ENCODE peak calls at places on chromosomes 6 and 20, in five cellular contexts. S, H, E, L and U are unnamed samples.

GRCh38 chr20:44616604-44616964 is 34.2 kb downstream of the PKIG start:
- DNase-seq in S (no peak), H (no peak), E (peak), L (no peak), U (peak)

GRCh38 chr6:54835176-54835575 is 11.4 kb upstream of the FAM83B start:
- DNase-seq in S (no peak), H (no peak), E (no peak), L (no peak), U (no peak)

GRCh38 chr20:31731321-31731717 is 7.8 kb upstream of the TPX2 start:
- DNase-seq in S (no peak), H (no peak), E (no peak), L (no peak), U (no peak)

GRCh38 chr20:2559641-2560040 is 23.3 kb downstream of the TMC2 start:
- DNase-seq in S (no peak), H (no peak), E (no peak), L (no peak), U (no peak)

GRCh38 chr20:64103871-64104666 is 3.3 kb downstream of the NPBWR2 start:
- DNase-seq in S (no peak), H (no peak), E (peak), L (no peak), U (peak)

GRCh38 chr20:17226410-17227198 is at the start of gene PCSK2:
- DNase-seq in S (peak), H (no peak), E (peak), L (no peak), U (peak)

GRCh38 chr6:7042056-7042653 is 65.6 kb upstream of the RREB1 start:
- DNase-seq in S (no peak), H (no peak), E (peak), L (no peak), U (peak)

GRCh38 chr20:19026121-19026878 is 186.1 kb upstream of the SLC24A3 start:
- DNase-seq in S (no peak), H (peak), E (peak), L (no peak), U (no peak)

GRCh38 chr20:63381781-63382431 is 20.8 kb upstream of the CHRNA4 start:
- DNase-seq in S (peak), H (no peak), E (no peak), L (peak), U (no peak)

GRCh38 chr6:15366879-15367278 is 121.0 kb downstream of the JARID2 start:
- DNase-seq in S (no peak), H (no peak), E (no peak), L (no peak), U (no peak)

GRCh38 chr6:110102411-110102810 is 77.1 kb downstream of the WASF1 start:
- DNase-seq in S (no peak), H (no peak), E (no peak), L (no peak), U (no peak)

GRCh38 chr20:32779500-32780215 is 17.5 kb downstream of the DNMT3B start:
- DNase-seq in S (peak), H (no peak), E (no peak), L (no peak), U (no peak)

GRCh38 chr20:47440857-47441773 is 60.6 kb upstream of the NCOA3 start:
- DNase-seq in S (no peak), H (no peak), E (no peak), L (no peak), U (no peak)

GRCh38 chr6:134046054-134046453 is 6.4 kb downstream of the SLC2A12 start:
- DNase-seq in S (no peak), H (no peak), E (no peak), L (no peak), U (no peak)

GRCh38 chr6:170374571-170375444 is 68.2 kb downstream of the FAM120B start:
- DNase-seq in S (no peak), H (no peak), E (no peak), L (no peak), U (no peak)

GRCh38 chr6:13454286-13455221 is 32.8 kb downstream of the GFOD1 start:
- DNase-seq in S (no peak), H (peak), E (peak), L (peak), U (peak)

GRCh38 chr6:169188051-169188863 is 65.4 kb downstream of the THBS2 start:
- DNase-seq in S (no peak), H (peak), E (no peak), L (no peak), U (no peak)

GRCh38 chr20:37189617-37190016 is 10.3 kb upstream of the MROH8 start:
- DNase-seq in S (no peak), H (no peak), E (no peak), L (no peak), U (no peak)

GRCh38 chr20:11891827-11892521 is 25.7 kb upstream of the BTBD3 start:
- DNase-seq in S (peak), H (no peak), E (peak), L (no peak), U (peak)

GRCh38 chr6:29964904-29965872 is 22.9 kb downstream of the HLA-A start:
- DNase-seq in S (no peak), H (no peak), E (peak), L (no peak), U (peak)

GRCh38 chr6:12343440-12344162 is 53.4 kb downstream of the EDN1 start:
- DNase-seq in S (no peak), H (no peak), E (no peak), L (no peak), U (no peak)

GRCh38 chr6:169234634-169235033 is 19.0 kb downstream of the THBS2 start:
- DNase-seq in S (no peak), H (no peak), E (no peak), L (no peak), U (no peak)

GRCh38 chr6:132147530-132148011 is 196.4 kb upstream of the CCN2 start:
- DNase-seq in S (no peak), H (no peak), E (no peak), L (no peak), U (peak)

GRCh38 chr20:55684578-55684977 is 320.7 kb downstream of the CBLN4 start:
- DNase-seq in S (no peak), H (no peak), E (no peak), L (no peak), U (no peak)

GRCh38 chr20:21435576-21435975 is 38.2 kb upstream of the NKX2-4 start:
- DNase-seq in S (no peak), H (no peak), E (no peak), L (no peak), U (no peak)

GRCh38 chr6:85674604-85675003 is 31.9 kb upstream of the SYNCRIP start:
- DNase-seq in S (no peak), H (no peak), E (no peak), L (no peak), U (no peak)

GRCh38 chr6:1814279-1814678 is 204.6 kb downstream of the FOXC1 start:
- DNase-seq in S (no peak), H (no peak), E (no peak), L (no peak), U (no peak)

GRCh38 chr6:132445201-132445951 is 44.1 kb upstream of the MOXD1 start:
- DNase-seq in S (no peak), H (no peak), E (no peak), L (no peak), U (no peak)

GRCh38 chr6:127096167-127096566 is 22.3 kb upstream of the RSPO3 start:
- DNase-seq in S (no peak), H (no peak), E (no peak), L (no peak), U (no peak)

GRCh38 chr6:130934848-130935585 is 107.8 kb downstream of the SMLR1 start:
- DNase-seq in S (no peak), H (no peak), E (no peak), L (no peak), U (no peak)

GRCh38 chr6:168785720-168786511 is 344.9 kb downstream of the SMOC2 start:
- DNase-seq in S (no peak), H (no peak), E (no peak), L (no peak), U (no peak)

GRCh38 chr6:41692080-41692675 is 43.2 kb downstream of the TFEB start:
- DNase-seq in S (no peak), H (no peak), E (peak), L (no peak), U (no peak)

GRCh38 chr20:23241416-23241815 is 109.2 kb upstream of the NXT1 start:
- DNase-seq in S (no peak), H (peak), E (no peak), L (no peak), U (no peak)